ENCODE peak calls at places on chromosomes 12 and 14, in ten cellular contexts. Z is progenitor cell of endocrine pancreas; T is OCI-M1; G is cardiac muscle cell; M is CD4-positive, alpha-beta T cell; K is MV-4-11; S is NCI-H2107; Y is activated naive CD4-positive, alpha-beta T cell treated with anti-CD3 and anti-CD28 coated beads for 36 hours; U is COR-L47; V is fibroblast of the conjunctiva. E is an unnamed sample.

GRCh38 chr12:95545731-95546490 is 5.4 kb downstream of the USP44 start:
- DNase-seq in U (peak; percentile 82), V (no peak), M (no peak), T (no peak), S (peak; percentile 18), G (no peak), Z (no peak), Y (no peak), K (no peak), E (peak; percentile 4)

GRCh38 chr12:47705239-47705570 is 625 bp downstream of the RPAP3 start:
- DNase-seq in S (no peak), K (no peak), Y (no peak), M (no peak), V (no peak), T (peak; percentile 65), Z (no peak), G (no peak), U (no peak), E (no peak)

GRCh38 chr14:73738518-73739173 is 24.5 kb upstream of the PNMA1 start:
- DNase-seq in S (no peak), M (no peak), T (no peak), K (no peak), G (no peak), Y (no peak), U (no peak), Z (no peak), V (no peak), E (no peak)

GRCh38 chr14:88363624-88364023 is 21.8 kb upstream of the SPATA7 start:
- DNase-seq in Y (no peak), G (no peak), U (no peak), S (no peak), K (no peak), Z (no peak), V (no peak), M (no peak), T (no peak), E (no peak)

GRCh38 chr14:106811167-106811566 is 1284.8 kb downstream of the TMEM121 start:
- DNase-seq in T (no peak), K (no peak), Y (no peak), Z (no peak), V (no peak), G (no peak), U (no peak), S (no peak), M (no peak), E (no peak)

GRCh38 chr12:66584673-66585072 is 94.2 kb downstream of the GRIP1 start:
- DNase-seq in Y (no peak), S (no peak), V (no peak), T (no peak), U (no peak), M (no peak), G (no peak), K (no peak), Z (no peak), E (no peak)

GRCh38 chr12:16604853-16605252 is 1.1 kb downstream of the LMO3 start:
- DNase-seq in M (no peak), Z (no peak), T (no peak), V (no peak), Y (no peak), U (no peak), K (no peak), S (no peak), G (no peak), E (no peak)

GRCh38 chr14:77014004-77014604 is 14.4 kb downstream of the IRF2BPL start:
- DNase-seq in G (peak; percentile 83), K (no peak), T (no peak), Y (no peak), M (no peak), Z (no peak), U (no peak), S (no peak), V (no peak), E (no peak)

GRCh38 chr14:50089213-50089612 is 27.2 kb downstream of the VCPKMT start:
- DNase-seq in G (no peak), K (no peak), T (no peak), M (no peak), Y (peak; percentile 57), V (no peak), U (no peak), S (no peak), Z (no peak), E (no peak)

GRCh38 chr12:30996255-30996654 is 69.7 kb downstream of the TSPAN11 start:
- DNase-seq in K (no peak), Z (no peak), T (no peak), Y (no peak), G (peak; percentile 67), V (peak; percentile 56), M (no peak), S (no peak), U (no peak), E (peak; percentile 84)

GRCh38 chr14:100586153-100586519 is 1.1 kb downstream of the BEGAIN start:
- DNase-seq in V (no peak), G (no peak), Y (no peak), U (no peak), T (no peak), Z (no peak), M (no peak), S (no peak), K (no peak), E (no peak)

GRCh38 chr14:91119556-91120311 is 5.9 kb downstream of the DGLUCY start:
- DNase-seq in K (no peak), T (no peak), Z (no peak), U (no peak), Y (no peak), S (no peak), V (no peak), G (no peak), M (no peak), E (no peak)

GRCh38 chr12:27014859-27015729 is 910 bp upstream of the TM7SF3 start:
- DNase-seq in T (peak; percentile 81), Z (no peak), M (no peak), G (no peak), V (no peak), U (no peak), K (no peak), Y (no peak), S (no peak), E (no peak)

GRCh38 chr14:103195828-103196615 is 72.8 kb downstream of the TNFAIP2 start:
- DNase-seq in Z (no peak), K (no peak), S (no peak), M (no peak), U (no peak), G (no peak), Y (no peak), T (no peak), V (no peak), E (no peak)

GRCh38 chr12:10288989-10289388 is 18.7 kb upstream of the KLRD1 start:
- DNase-seq in S (no peak), V (no peak), U (no peak), G (no peak), Y (no peak), M (no peak), T (no peak), Z (no peak), K (peak; percentile 63), E (no peak)

GRCh38 chr14:53330441-53330840 is 177.3 kb upstream of the DDHD1 start:
- DNase-seq in Y (no peak), U (no peak), T (no peak), M (no peak), Z (no peak), G (no peak), S (no peak), K (no peak), V (no peak), E (no peak)

GRCh38 chr12:67916266-67916970 is 72.8 kb upstream of the IFNG-AS1 start:
- DNase-seq in Y (no peak), K (no peak), T (no peak), U (no peak), Z (no peak), G (no peak), M (no peak), S (no peak), V (no peak), E (no peak)

GRCh38 chr12:84694111-84694510 is 218.5 kb downstream of the SLC6A15 start:
- DNase-seq in U (peak; percentile 78), K (no peak), G (no peak), Y (no peak), Z (no peak), M (no peak), T (no peak), S (no peak), V (no peak), E (no peak)

GRCh38 chr14:52351561-52352491 is 37.7 kb downstream of the PTGER2 start:
- DNase-seq in Z (no peak), K (peak; percentile 75), G (peak; percentile 87), T (no peak), S (no peak), U (no peak), V (peak; percentile 66), Y (peak; percentile 63), M (no peak), E (no peak)

GRCh38 chr12:26317942-26318565 is 122.7 kb downstream of the SSPN start:
- DNase-seq in S (no peak), M (no peak), Z (no peak), G (peak; percentile 47), T (peak; percentile 46), Y (no peak), K (no peak), V (peak; percentile 43), U (no peak), E (peak; percentile 46)

GRCh38 chr14:89702151-89702936 is 252.2 kb downstream of the EFCAB11 start:
- DNase-seq in S (no peak), G (peak; percentile 59), Y (no peak), K (no peak), T (no peak), Z (no peak), M (no peak), U (no peak), V (peak; percentile 72), E (no peak)

GRCh38 chr12:83818888-83819287 is 1093.7 kb downstream of the SLC6A15 start:
- DNase-seq in Z (no peak), U (no peak), S (no peak), K (no peak), V (no peak), G (peak; percentile 69), T (no peak), M (no peak), Y (no peak), E (no peak)

GRCh38 chr14:74648643-74649042 is 36.6 kb upstream of the LTBP2 start:
- DNase-seq in S (no peak), Y (no peak), G (no peak), U (no peak), M (no peak), V (no peak), K (no peak), T (no peak), Z (no peak), E (no peak)

GRCh38 chr14:21025374-21026151 is 702 bp upstream of the NDRG2 start:
- DNase-seq in V (no peak), M (no peak), Y (no peak), G (peak; percentile 59), U (no peak), T (no peak), S (no peak), Z (peak; percentile 38), K (no peak), E (no peak)

GRCh38 chr12:26514364-26514763 is 318.6 kb downstream of the ITPR2 start:
- DNase-seq in V (no peak), Y (no peak), T (no peak), G (peak; percentile 36), S (no peak), U (no peak), Z (no peak), K (no peak), M (no peak), E (no peak)

GRCh38 chr12:110001596-110001995 is 2.4 kb downstream of the ANKRD13A start:
- DNase-seq in Y (no peak), G (no peak), V (no peak), Z (no peak), T (no peak), U (no peak), S (no peak), M (no peak), K (no peak), E (no peak)

GRCh38 chr14:77616133-77616453 is 344 bp downstream of the SPTLC2 start:
- DNase-seq in K (no peak), M (no peak), T (no peak), Y (no peak), V (no peak), G (no peak), Z (no peak), U (no peak), S (no peak), E (no peak)

GRCh38 chr12:53074290-53074998 is 4.7 kb downstream of the SPRYD3 start:
- DNase-seq in T (no peak), V (no peak), M (no peak), Z (no peak), Y (no peak), S (no peak), K (no peak), G (no peak), U (no peak), E (no peak)